ENCODE peak calls at places on chromosomes 11 and 22, in six cellular contexts. S is SK-N-SH, M is OCI-LY7, N is HCT116, D is PC-3, O is GM23248. Z is an unnamed sample.

GRCh38 chr11:2737876-2738275 is 38.1 kb upstream of the KCNQ1OT1 start:
- DNase-seq in D (peak), N (no peak), O (peak), S (no peak), M (no peak), Z (peak)

GRCh38 chr11:27858901-27859300 is 158.6 kb upstream of the BDNF start:
- DNase-seq in N (no peak), D (no peak), M (no peak), O (no peak), S (no peak), Z (no peak)

GRCh38 chr22:26476705-26477340 is 6.8 kb downstream of the HPS4 start:
- DNase-seq in O (no peak), S (no peak), M (no peak), N (no peak), D (no peak), Z (no peak)

GRCh38 chr11:90220391-90220790 is 2.5 kb downstream of the CHORDC1 start:
- DNase-seq in O (peak), N (no peak), M (no peak), S (no peak), D (peak), Z (no peak)

GRCh38 chr11:18172686-18173085 is at the start of gene MRGPRX4:
- DNase-seq in D (no peak), O (no peak), S (no peak), M (no peak), N (no peak), Z (no peak)

GRCh38 chr11:41789376-41789775 is 329.9 kb upstream of the LRRC4C start:
- DNase-seq in M (no peak), S (no peak), N (no peak), D (no peak), O (no peak), Z (no peak)

GRCh38 chr11:58334708-58335107 is 24.2 kb downstream of the OR5B17 start:
- DNase-seq in O (peak), S (no peak), M (no peak), N (peak), D (peak), Z (no peak)

GRCh38 chr11:124799384-124800225 is 601 bp downstream of the MSANTD2 start:
- DNase-seq in D (peak), S (peak), M (peak), N (no peak), O (peak), Z (peak)

GRCh38 chr22:30301995-30302809 is 12.9 kb upstream of the CASTOR1 start:
- DNase-seq in D (peak), N (no peak), S (no peak), O (peak), M (peak), Z (peak)

DNA sequence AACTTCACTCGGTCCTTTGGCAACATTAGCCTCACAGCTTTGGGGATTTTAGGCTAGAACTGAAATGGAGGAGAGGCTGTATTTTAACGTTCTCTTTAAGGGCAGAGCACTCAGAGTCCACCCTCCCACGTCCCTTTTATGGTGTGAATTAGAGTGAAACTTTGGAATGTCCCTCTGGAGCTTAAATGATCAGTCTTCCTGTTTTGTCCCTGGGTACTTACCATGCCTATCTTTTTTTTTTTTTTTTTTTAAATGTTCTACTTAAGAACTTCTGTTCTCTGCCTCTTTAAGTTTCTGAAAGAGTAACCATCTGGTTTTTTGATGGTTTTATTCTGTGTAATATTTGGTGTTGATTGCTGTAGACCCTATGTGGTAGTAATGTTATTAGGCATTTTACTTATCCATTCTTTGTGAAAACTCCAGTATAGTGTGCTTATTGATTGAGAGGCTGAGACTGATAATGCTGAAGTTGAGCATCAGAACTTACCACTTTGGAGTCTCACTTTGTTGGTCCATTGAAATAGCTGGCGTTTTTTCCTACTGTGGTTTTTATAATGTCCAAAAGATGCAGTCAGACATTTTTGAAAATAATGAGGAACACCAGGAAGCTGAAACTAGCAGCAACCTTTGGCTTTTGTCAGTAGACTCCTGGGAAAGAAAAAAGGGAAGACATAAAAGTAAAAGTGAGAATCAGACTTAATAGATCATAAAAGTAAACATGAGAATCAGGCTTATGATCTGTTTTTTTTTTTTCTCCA is 11.6 kb downstream of the UVRAG start:
- DNase-seq in M (no peak), N (no peak), D (no peak), O (peak), S (no peak), Z (no peak)
- TF ChIP-seq EZH2phosphoT487 in M (no peak), N (no peak), D (no peak), O (no peak), S (no peak), Z (no peak)

GRCh38 chr11:31802000-31802551 is 9.0 kb downstream of the PAX6 start:
- DNase-seq in S (no peak), O (no peak), D (no peak), N (no peak), M (no peak), Z (no peak)

GRCh38 chr11:31801298-31801702 is 9.8 kb downstream of the PAX6 start:
- DNase-seq in D (no peak), O (no peak), M (no peak), S (peak), N (no peak), Z (no peak)

GRCh38 chr11:31802990-31803812 is 7.9 kb downstream of the PAX6 start:
- DNase-seq in S (peak), M (no peak), O (no peak), N (no peak), D (no peak), Z (no peak)

GRCh38 chr11:31803813-31804438 is 7.2 kb downstream of the PAX6 start:
- DNase-seq in D (no peak), N (no peak), M (no peak), S (peak), O (no peak), Z (no peak)

DNA sequence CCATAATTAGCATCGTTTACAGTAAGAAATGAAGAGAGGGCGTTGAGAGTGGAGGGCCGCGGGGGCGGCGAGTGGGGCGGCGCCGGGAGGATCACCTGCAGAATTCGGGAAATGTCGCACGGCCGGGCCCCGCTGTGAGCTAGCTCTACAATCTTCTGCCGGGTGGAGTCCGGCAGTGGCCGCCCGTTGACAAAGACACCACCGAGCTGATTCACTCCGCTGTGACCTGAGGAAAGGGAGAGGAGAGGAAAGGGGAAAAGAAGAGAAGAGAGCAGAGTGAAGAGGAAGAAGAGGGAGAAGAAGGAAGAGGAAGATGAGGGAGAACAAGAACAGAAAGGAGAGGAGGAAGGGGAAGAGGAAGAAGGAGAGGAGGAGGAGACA is 8.5 kb downstream of the PAX6 start:
- DNase-seq in M (no peak), S (peak), O (no peak), D (no peak), N (no peak), Z (no peak)
- H3K4me2 ChIP-seq in M (no peak), S (no peak), O (no peak), D (no peak), N (no peak), Z (no peak)

GRCh38 chr22:22467112-22467511 is 41.4 kb downstream of the ZNF280B start:
- DNase-seq in N (no peak), S (no peak), M (no peak), D (no peak), O (no peak), Z (no peak)
- TF ChIP-seq EZH2phosphoT487 in N (no peak), S (no peak), M (no peak), D (no peak), O (no peak), Z (no peak)

GRCh38 chr11:102468636-102469195 is 16.2 kb upstream of the TMEM123 start:
- DNase-seq in N (no peak), S (no peak), O (peak), M (no peak), D (no peak), Z (no peak)

GRCh38 chr11:102467080-102467708 is 14.6 kb upstream of the TMEM123 start:
- DNase-seq in O (no peak), S (no peak), M (no peak), D (peak), N (no peak), Z (no peak)

GRCh38 chr11:102467853-102468580 is 15.5 kb upstream of the TMEM123 start:
- DNase-seq in N (no peak), M (no peak), D (no peak), S (no peak), O (no peak), Z (no peak)

GRCh38 chr11:102470257-102470656 is 17.7 kb upstream of the TMEM123 start:
- DNase-seq in S (no peak), M (no peak), O (no peak), D (no peak), N (no peak), Z (no peak)

DNA sequence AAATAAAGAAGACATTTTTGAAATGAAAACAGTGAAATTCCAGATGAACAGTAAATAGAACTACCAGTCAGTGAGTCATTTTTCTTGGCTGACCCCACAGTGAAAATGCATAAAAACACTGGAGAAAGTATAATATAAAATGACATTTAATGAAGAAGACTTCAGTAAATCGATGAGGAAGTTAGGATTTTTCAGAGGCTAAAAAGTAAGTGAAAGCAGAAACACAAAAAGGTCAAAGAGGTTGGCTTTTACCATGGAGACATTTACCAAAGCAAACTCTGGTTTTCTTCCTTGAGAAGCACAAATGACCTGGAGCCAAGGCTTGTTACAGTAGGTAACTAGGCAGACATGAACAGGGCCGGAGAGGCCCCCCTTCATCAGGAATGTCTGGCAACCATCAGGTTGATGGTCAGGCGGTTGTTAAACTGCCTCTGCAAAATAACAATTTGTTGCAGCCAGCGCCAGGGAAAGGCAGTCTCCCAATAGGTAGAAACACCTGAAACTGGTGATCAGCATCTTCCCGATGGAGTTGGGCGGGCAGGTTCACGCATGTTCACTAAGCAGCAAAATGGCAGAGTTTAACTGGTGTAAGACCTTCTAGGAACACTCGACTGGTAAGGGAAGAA is 16.7 kb upstream of the TMEM123 start:
- DNase-seq in S (no peak), M (no peak), N (no peak), D (peak), O (peak), Z (peak)
- H3K4me2 ChIP-seq in S (peak), M (peak), N (no peak), D (peak), O (peak), Z (peak)